ENCODE peak calls at places on chromosomes 1 and 21, in five cellular contexts. M, I, W, O and U are unnamed samples.

GRCh38 chr1:81703736-81704463 is 96.8 kb upstream of the ADGRL2 start:
- DNase-seq in O (no peak), I (no peak), W (no peak), M (no peak), U (no peak)

GRCh38 chr1:175045519-175045918 is 22.1 kb upstream of the TNN start:
- DNase-seq in O (no peak), W (no peak), M (no peak), I (no peak), U (no peak)

GRCh38 chr1:30734106-30734505 is 10.7 kb upstream of the MATN1 start:
- DNase-seq in W (no peak), I (no peak), M (no peak), O (no peak), U (no peak)

GRCh38 chr21:45366931-45367401 is 38.0 kb upstream of the COL18A1 start:
- DNase-seq in W (no peak), I (no peak), O (no peak), M (no peak), U (peak)

GRCh38 chr1:94463765-94464330 is 45.7 kb downstream of the ABCD3 start:
- DNase-seq in W (no peak), M (no peak), O (peak), I (peak), U (peak)

GRCh38 chr1:221945669-221946068 is 203.8 kb upstream of the DUSP10 start:
- DNase-seq in I (no peak), O (no peak), M (no peak), W (no peak), U (no peak)

GRCh38 chr1:112673589-112674439 is 645 bp upstream of the MOV10 start:
- DNase-seq in W (no peak), I (no peak), M (no peak), O (peak), U (no peak)

GRCh38 chr1:154571964-154572288 is 4.3 kb downstream of the CHRNB2 start:
- DNase-seq in M (no peak), I (no peak), W (no peak), O (no peak), U (no peak)

GRCh38 chr1:1973716-1974642 is 29.6 kb downstream of the CFAP74 start:
- DNase-seq in I (no peak), M (no peak), O (no peak), W (no peak), U (peak)

GRCh38 chr1:25647106-25647505 is 30.5 kb downstream of the MAN1C1 start:
- DNase-seq in I (no peak), O (no peak), W (no peak), M (no peak), U (no peak)

GRCh38 chr1:206455681-206456344 is 14.5 kb upstream of the IKBKE start:
- DNase-seq in I (peak), O (no peak), M (no peak), W (no peak), U (peak)

GRCh38 chr1:235937123-235937522 is 70.4 kb upstream of the LYST start:
- DNase-seq in O (no peak), I (no peak), M (no peak), W (no peak), U (no peak)

GRCh38 chr1:3481836-3482589 is 27.5 kb downstream of the ARHGEF16 start:
- DNase-seq in O (no peak), I (no peak), W (no peak), M (no peak), U (no peak)

GRCh38 chr1:168470821-168471473 is 72.8 kb downstream of the XCL2 start:
- DNase-seq in I (no peak), M (no peak), W (no peak), O (no peak), U (peak)

GRCh38 chr1:225767591-225768540 is 9.8 kb upstream of the SRP9 start:
- DNase-seq in I (peak), M (no peak), O (no peak), W (peak), U (no peak)

GRCh38 chr1:2496087-2496622 is 20.1 kb downstream of the PLCH2 start:
- DNase-seq in W (no peak), I (peak), O (no peak), M (no peak), U (no peak)

GRCh38 chr1:158509471-158510161 is 37.6 kb downstream of the OR10R2 start:
- DNase-seq in O (peak), W (no peak), M (no peak), I (no peak), U (no peak)

GRCh38 chr21:36929622-36930021 is 36.8 kb downstream of the HLCS start:
- DNase-seq in W (no peak), M (no peak), O (peak), I (no peak), U (no peak)

GRCh38 chr1:7929637-7930036 is 11.0 kb downstream of the TNFRSF9 start:
- DNase-seq in I (no peak), O (no peak), M (no peak), W (no peak), U (no peak)

GRCh38 chr1:6414443-6414844 is 5.3 kb downstream of the HES2 start:
- DNase-seq in M (peak), O (peak), I (no peak), W (peak), U (peak)

GRCh38 chr1:74591954-74592353 is 79.5 kb upstream of the LRRC53 start:
- DNase-seq in W (no peak), O (no peak), M (no peak), I (no peak), U (no peak)

GRCh38 chr1:57468661-57469523 is 45.0 kb upstream of the DAB1 start:
- DNase-seq in M (no peak), I (no peak), O (peak), W (no peak), U (no peak)

GRCh38 chr1:233509596-233509995 is 104.3 kb upstream of the KCNK1 start:
- DNase-seq in W (no peak), O (no peak), M (no peak), I (no peak), U (no peak)

GRCh38 chr1:199688774-199689173 is 338.7 kb upstream of the NR5A2 start:
- DNase-seq in I (no peak), O (no peak), W (no peak), M (no peak), U (no peak)

GRCh38 chr1:99766378-99766800 is at the start of gene FRRS1:
- DNase-seq in O (peak), I (peak), W (peak), M (no peak), U (peak)

GRCh38 chr1:171670739-171671138 is 18.3 kb upstream of the MYOC start:
- DNase-seq in M (no peak), W (no peak), I (no peak), O (no peak), U (no peak)

GRCh38 chr1:17309701-17310640 is 2.0 kb downstream of the PADI4 start:
- DNase-seq in M (no peak), I (no peak), W (no peak), O (no peak), U (peak)

GRCh38 chr1:27380223-27380622 is 2.9 kb downstream of the CD164L2 start:
- DNase-seq in M (no peak), W (no peak), I (no peak), O (no peak), U (no peak)

GRCh38 chr1:6880951-6881690 is 95.9 kb downstream of the CAMTA1 start:
- DNase-seq in W (no peak), I (no peak), M (no peak), O (no peak), U (no peak)